ENCODE peak calls at places on chromosomes 2 and 18, in seven cellular contexts. V, Y, F, Z, L, D and R are unnamed samples.

GRCh38 chr2:25323612-25324189 is 18.0 kb downstream of the DNMT3A start:
- DNase-seq in Z (no peak), D (no peak), L (peak; percentile 27), V (no peak), Y (no peak), F (no peak), R (no peak)

GRCh38 chr2:84474176-84474575 is 15.1 kb upstream of the SUCLG1 start:
- DNase-seq in Y (no peak), L (no peak), V (no peak), D (no peak), Z (no peak), F (no peak), R (peak; percentile 95)

GRCh38 chr2:71944183-71944550 is 203.5 kb downstream of the CYP26B1 start:
- DNase-seq in Y (peak; percentile 21), D (peak; percentile 42), Z (no peak), L (no peak), F (no peak), V (no peak), R (no peak)

GRCh38 chr2:168157926-168158325 is 89.5 kb downstream of the STK39 start:
- DNase-seq in D (no peak), F (no peak), Z (no peak), L (no peak), V (no peak), Y (no peak), R (no peak)

GRCh38 chr2:134289225-134289624 is 35.4 kb downstream of the MGAT5 start:
- DNase-seq in F (no peak), Z (no peak), L (no peak), Y (no peak), D (no peak), V (no peak), R (no peak)

GRCh38 chr2:160358051-160358450 is 135.6 kb downstream of the RBMS1 start:
- DNase-seq in Y (no peak), V (peak; percentile 80), L (peak; percentile 62), Z (no peak), D (no peak), F (no peak), R (peak; percentile 54)

GRCh38 chr2:238963164-238963969 is 115.5 kb downstream of the TWIST2 start:
- DNase-seq in Y (no peak), Z (no peak), L (peak; percentile 20), F (no peak), V (peak; percentile 54), D (no peak), R (peak; percentile 45)

GRCh38 chr2:86229221-86229620 is 30.0 kb downstream of the MRPL35 start:
- DNase-seq in Z (no peak), F (no peak), L (no peak), V (no peak), Y (no peak), D (no peak), R (no peak)

GRCh38 chr18:3305933-3306332 is 44.0 kb downstream of the MYL12B start:
- DNase-seq in F (no peak), L (peak; percentile 89), D (no peak), Z (no peak), Y (no peak), V (peak; percentile 88), R (no peak)

GRCh38 chr2:203893386-203893785 is 25.8 kb downstream of the CTLA4 start:
- DNase-seq in D (no peak), F (no peak), Y (no peak), V (peak; percentile 24), Z (no peak), L (no peak), R (peak; percentile 26)

GRCh38 chr2:25042321-25043240 is 705 bp downstream of the EFR3B start:
- DNase-seq in Z (peak; percentile 76), Y (peak; percentile 38), F (peak; percentile 35), L (peak; percentile 59), V (peak; percentile 10), D (peak; percentile 51), R (peak; percentile 45)

GRCh38 chr2:165256618-165257017 is 17.4 kb downstream of the SCN2A start:
- DNase-seq in Z (no peak), F (no peak), D (no peak), V (no peak), L (no peak), Y (no peak), R (no peak)

GRCh38 chr2:1640301-1641135 is 103.8 kb downstream of the PXDN start:
- DNase-seq in D (no peak), V (no peak), Z (no peak), Y (no peak), L (no peak), F (no peak), R (no peak)

GRCh38 chr2:164984428-164984827 is 29.1 kb upstream of the SLC38A11 start:
- DNase-seq in Y (no peak), V (peak; percentile 28), Z (no peak), D (no peak), F (no peak), L (peak; percentile 12), R (no peak)

GRCh38 chr2:96601382-96602292 is 36.5 kb downstream of the KANSL3 start:
- DNase-seq in V (no peak), L (no peak), F (no peak), Y (no peak), Z (no peak), D (no peak), R (no peak)

DNA sequence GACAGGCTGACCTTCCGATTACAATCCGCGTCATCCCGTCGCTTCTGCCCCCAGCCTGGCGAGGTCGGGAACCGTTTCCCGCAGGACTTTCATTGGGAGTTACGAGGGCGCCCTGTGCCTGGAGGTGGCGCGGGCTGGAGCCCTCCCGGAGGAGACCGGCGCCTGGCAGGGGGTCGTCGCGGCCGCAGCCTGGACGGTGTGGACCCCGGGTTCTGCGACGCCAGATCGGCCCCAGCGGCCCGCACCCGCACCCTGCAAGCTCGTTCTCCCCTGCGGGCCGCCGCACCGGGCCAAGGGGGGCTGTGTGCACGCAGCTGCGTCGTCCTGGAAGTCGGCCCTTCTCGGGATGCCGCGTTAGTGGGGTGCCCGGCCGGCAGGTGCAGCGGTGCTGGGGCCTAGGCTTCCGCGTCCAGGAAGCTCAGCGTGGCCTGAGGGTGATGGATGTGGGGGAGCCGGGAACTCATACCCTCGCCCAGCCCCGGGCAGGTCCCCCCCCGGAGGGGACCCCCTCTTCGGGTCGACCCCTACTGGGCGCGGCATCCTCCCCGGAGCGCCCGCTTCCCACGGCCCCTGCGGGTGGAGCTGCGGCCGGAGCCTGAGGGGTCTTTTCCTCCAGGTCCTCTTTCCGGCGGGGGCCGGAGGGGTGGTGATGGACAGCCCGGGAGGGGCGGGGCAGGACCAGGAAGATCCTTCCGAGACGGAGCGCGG is 64.0 kb downstream of the LRRFIP1 start:
- DNase-seq in V (no peak), F (peak; percentile 49), D (no peak), Z (peak; percentile 99), L (peak; percentile 57), Y (peak; percentile 51), R (peak; percentile 62)
- H2AK5ac ChIP-seq in V (peak overlapping the region; percentile 81), F (no peak overlapping the region), D (no peak overlapping the region), Z (no peak overlapping the region), L (no peak overlapping the region), Y (no peak overlapping the region), R (no peak overlapping the region)

GRCh38 chr2:105175231-105175630 is 66.3 kb upstream of the GPR45 start:
- DNase-seq in Y (no peak), V (no peak), L (no peak), F (no peak), D (no peak), Z (no peak), R (no peak)
- H2AK5ac ChIP-seq in Y (no peak overlapping the region), V (no peak overlapping the region), L (no peak overlapping the region), F (no peak overlapping the region), D (no peak overlapping the region), Z (no peak overlapping the region), R (no peak overlapping the region)

DNA sequence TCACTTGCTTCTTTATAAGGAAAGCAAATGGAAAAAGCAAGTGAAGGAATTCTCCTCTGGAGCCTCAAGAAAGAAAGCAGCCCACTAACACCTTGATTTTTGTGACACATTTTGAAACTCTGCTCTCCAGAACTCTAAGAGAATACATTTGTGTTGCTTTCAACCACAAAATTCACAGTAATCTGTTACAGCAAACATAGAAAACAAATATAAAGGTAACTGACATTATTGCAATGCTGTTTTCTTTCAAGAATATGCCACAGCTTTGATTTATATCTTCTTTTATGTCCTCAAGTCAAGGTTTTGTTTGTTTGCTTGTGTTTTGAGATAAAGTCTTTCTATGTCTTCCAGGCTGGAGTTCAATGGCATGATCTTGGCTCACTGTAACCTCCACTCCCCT is 103.1 kb upstream of the FIGN start:
- DNase-seq in F (no peak), Y (no peak), D (no peak), Z (no peak), V (no peak), L (no peak), R (no peak)
- H2AK5ac ChIP-seq in F (no peak overlapping the region), Y (no peak overlapping the region), D (no peak overlapping the region), Z (no peak overlapping the region), V (no peak overlapping the region), L (no peak overlapping the region), R (no peak overlapping the region)

GRCh38 chr2:16400127-16400623 is 265.5 kb downstream of the CYRIA start:
- DNase-seq in Z (no peak), L (no peak), Y (no peak), V (no peak), D (no peak), F (no peak), R (no peak)
- H2AK5ac ChIP-seq in Z (no peak overlapping the region), L (no peak overlapping the region), Y (no peak overlapping the region), V (no peak overlapping the region), D (no peak overlapping the region), F (no peak overlapping the region), R (no peak overlapping the region)

GRCh38 chr18:74066018-74066417 is 81.6 kb downstream of the FBXO15 start:
- DNase-seq in Y (no peak), Z (no peak), F (no peak), V (no peak), D (peak; percentile 39), L (no peak), R (no peak)
- H2AK5ac ChIP-seq in Y (no peak overlapping the region), Z (no peak overlapping the region), F (no peak overlapping the region), V (no peak overlapping the region), D (no peak overlapping the region), L (no peak overlapping the region), R (no peak overlapping the region)

GRCh38 chr18:57950542-57950941 is 93.5 kb upstream of the NEDD4L start:
- DNase-seq in V (no peak), Z (no peak), D (no peak), L (no peak), F (no peak), Y (no peak), R (peak; percentile 40)
- H2AK5ac ChIP-seq in V (no peak overlapping the region), Z (no peak overlapping the region), D (no peak overlapping the region), L (no peak overlapping the region), F (no peak overlapping the region), Y (no peak overlapping the region), R (no peak overlapping the region)